ENCODE peak calls at places on chromosome 21, in eight cellular contexts. D, K, N, E, Q, A, I and Y are unnamed samples.

GRCh38 chr21:14120091-14120734 is 90.5 kb downstream of the LIPI start:
- DNase-seq in D (no peak), K (peak), N (no peak), E (no peak), Q (peak), A (peak), I (peak), Y (no peak)

GRCh38 chr21:15301736-15302135 is 236.9 kb upstream of the NRIP1 start:
- DNase-seq in D (peak), K (no peak), N (no peak), E (no peak), Q (no peak), A (no peak), I (peak), Y (no peak)

GRCh38 chr21:23093259-23093658 is 2095.1 kb downstream of the NCAM2 start:
- DNase-seq in D (no peak), K (no peak), N (no peak), E (no peak), Q (no peak), A (no peak), I (no peak), Y (no peak)

GRCh38 chr21:43207868-43208267 is 39.1 kb downstream of the CRYAA start:
- DNase-seq in D (no peak), K (no peak), N (no peak), E (no peak), Q (no peak), A (no peak), I (no peak), Y (no peak)

GRCh38 chr21:36709868-36710728 is 11.2 kb downstream of the SIM2 start:
- DNase-seq in D (no peak), K (no peak), N (no peak), E (no peak), Q (no peak), A (no peak), I (no peak), Y (no peak)

GRCh38 chr21:17491716-17492414 is 21.0 kb upstream of the CXADR start:
- DNase-seq in D (peak), K (no peak), N (no peak), E (no peak), Q (no peak), A (no peak), I (peak), Y (peak)

GRCh38 chr21:37509802-37510393 is 143.3 kb downstream of the DYRK1A start:
- DNase-seq in D (peak), K (no peak), N (no peak), E (no peak), Q (no peak), A (no peak), I (peak), Y (no peak)

GRCh38 chr21:28016571-28016970 is 976.1 kb downstream of the LTN1 start:
- DNase-seq in D (no peak), K (no peak), N (no peak), E (no peak), Q (no peak), A (no peak), I (no peak), Y (no peak)

GRCh38 chr21:17462276-17462981 is 50.4 kb upstream of the CXADR start:
- DNase-seq in D (peak), K (no peak), N (no peak), E (no peak), Q (no peak), A (no peak), I (peak), Y (no peak)

GRCh38 chr21:18369115-18369514 is 34.5 kb downstream of the TMPRSS15 start:
- DNase-seq in D (no peak), K (no peak), N (no peak), E (no peak), Q (no peak), A (no peak), I (no peak), Y (no peak)

GRCh38 chr21:18832950-18833349 is 429.4 kb upstream of the TMPRSS15 start:
- DNase-seq in D (peak), K (no peak), N (no peak), E (no peak), Q (no peak), A (no peak), I (peak), Y (no peak)

GRCh38 chr21:18117116-18117515 is 127.5 kb upstream of the CHODL start:
- DNase-seq in D (no peak), K (no peak), N (no peak), E (no peak), Q (no peak), A (no peak), I (no peak), Y (no peak)

GRCh38 chr21:26715878-26716506 is 129.2 kb downstream of the ADAMTS1 start:
- DNase-seq in D (peak), K (no peak), N (no peak), E (peak), Q (peak), A (peak), I (peak), Y (no peak)

GRCh38 chr21:18155508-18156193 is 89.0 kb upstream of the CHODL start:
- DNase-seq in D (peak), K (no peak), N (no peak), E (no peak), Q (no peak), A (no peak), I (no peak), Y (no peak)

GRCh38 chr21:27827972-27828371 is 861.1 kb upstream of the ADAMTS5 start:
- DNase-seq in D (no peak), K (no peak), N (no peak), E (no peak), Q (no peak), A (no peak), I (peak), Y (no peak)

GRCh38 chr21:14889080-14889805 is 175.6 kb downstream of the NRIP1 start:
- DNase-seq in D (peak), K (no peak), N (no peak), E (no peak), Q (no peak), A (no peak), I (peak), Y (no peak)

GRCh38 chr21:19553930-19554615 is 1150.5 kb upstream of the TMPRSS15 start:
- DNase-seq in D (no peak), K (no peak), N (no peak), E (no peak), Q (no peak), A (no peak), I (no peak), Y (no peak)

GRCh38 chr21:17512245-17513213 is at the start of gene CXADR:
- DNase-seq in D (no peak), K (peak), N (peak), E (peak), Q (peak), A (peak), I (peak), Y (no peak)

GRCh38 chr21:17513214-17514123 is 626 bp downstream of the CXADR start:
- DNase-seq in D (peak), K (peak), N (peak), E (peak), Q (peak), A (peak), I (peak), Y (no peak)

GRCh38 chr21:38165466-38166213 is 91.2 kb upstream of the KCNJ15 start:
- DNase-seq in D (no peak), K (no peak), N (no peak), E (no peak), Q (no peak), A (no peak), I (no peak), Y (no peak)

GRCh38 chr21:37119421-37120218 is 46.6 kb downstream of the TTC3 start:
- DNase-seq in D (no peak), K (no peak), N (no peak), E (no peak), Q (no peak), A (no peak), I (no peak), Y (no peak)

GRCh38 chr21:14533555-14534400 is 12.3 kb downstream of the SAMSN1 start:
- DNase-seq in D (peak), K (no peak), N (no peak), E (no peak), Q (no peak), A (peak), I (peak), Y (no peak)

GRCh38 chr21:36966846-36967657 is 583 bp upstream of the HLCS start:
- DNase-seq in D (peak), K (no peak), N (no peak), E (no peak), Q (peak), A (no peak), I (no peak), Y (no peak)

GRCh38 chr21:43864313-43864805 is 664 bp upstream of the AGPAT3 start:
- DNase-seq in D (no peak), K (no peak), N (peak), E (peak), Q (peak), A (peak), I (no peak), Y (no peak)

GRCh38 chr21:37550618-37551405 is 184.2 kb downstream of the DYRK1A start:
- DNase-seq in D (no peak), K (no peak), N (no peak), E (no peak), Q (no peak), A (no peak), I (no peak), Y (no peak)

GRCh38 chr21:27528697-27529096 is 561.8 kb upstream of the ADAMTS5 start:
- DNase-seq in D (no peak), K (no peak), N (no peak), E (no peak), Q (no peak), A (no peak), I (no peak), Y (no peak)

GRCh38 chr21:27201197-27201596 is 234.3 kb upstream of the ADAMTS5 start:
- DNase-seq in D (peak), K (no peak), N (no peak), E (no peak), Q (no peak), A (no peak), I (no peak), Y (no peak)

GRCh38 chr21:36773111-36773510 is 74.2 kb downstream of the SIM2 start:
- DNase-seq in D (peak), K (no peak), N (peak), E (peak), Q (no peak), A (no peak), I (peak), Y (peak)

GRCh38 chr21:27498025-27498424 is 531.1 kb upstream of the ADAMTS5 start:
- DNase-seq in D (no peak), K (no peak), N (no peak), E (no peak), Q (no peak), A (no peak), I (peak), Y (no peak)

GRCh38 chr21:17340081-17340480 is 172.8 kb upstream of the CXADR start:
- DNase-seq in D (no peak), K (no peak), N (no peak), E (no peak), Q (no peak), A (no peak), I (peak), Y (no peak)

GRCh38 chr21:31331231-31331630 is 12.8 kb downstream of the TIAM1 start:
- DNase-seq in D (no peak), K (no peak), N (no peak), E (no peak), Q (no peak), A (no peak), I (no peak), Y (no peak)

GRCh38 chr21:26732442-26733221 is 112.6 kb downstream of the ADAMTS1 start:
- DNase-seq in D (peak), K (no peak), N (peak), E (peak), Q (peak), A (no peak), I (peak), Y (no peak)

GRCh38 chr21:17270234-17270633 is 242.6 kb upstream of the CXADR start:
- DNase-seq in D (peak), K (no peak), N (peak), E (no peak), Q (no peak), A (no peak), I (peak), Y (peak)

GRCh38 chr21:43708745-43709381 is 10.1 kb upstream of the PDXK start:
- DNase-seq in D (no peak), K (no peak), N (no peak), E (no peak), Q (no peak), A (no peak), I (no peak), Y (no peak)

GRCh38 chr21:37145635-37146111 is 72.6 kb downstream of the TTC3 start:
- DNase-seq in D (peak), K (no peak), N (no peak), E (no peak), Q (no peak), A (no peak), I (peak), Y (no peak)

GRCh38 chr21:27112186-27112585 is 145.3 kb upstream of the ADAMTS5 start:
- DNase-seq in D (no peak), K (no peak), N (no peak), E (no peak), Q (no peak), A (no peak), I (peak), Y (no peak)

GRCh38 chr21:20004353-20004752 is 993.9 kb upstream of the NCAM2 start:
- DNase-seq in D (no peak), K (no peak), N (no peak), E (no peak), Q (no peak), A (no peak), I (no peak), Y (no peak)

GRCh38 chr21:37790905-37791304 is 125.4 kb downstream of the KCNJ6 start:
- DNase-seq in D (no peak), K (no peak), N (no peak), E (no peak), Q (no peak), A (no peak), I (no peak), Y (no peak)

GRCh38 chr21:16792155-16792554 is 720.7 kb upstream of the CXADR start:
- DNase-seq in D (no peak), K (no peak), N (no peak), E (no peak), Q (no peak), A (no peak), I (no peak), Y (no peak)

GRCh38 chr21:35614412-35614901 is 445.9 kb downstream of the SETD4 start:
- DNase-seq in D (peak), K (no peak), N (no peak), E (no peak), Q (no peak), A (no peak), I (peak), Y (no peak)
- TF ChIP-seq CTCF in D (no peak), K (no peak), N (no peak), E (no peak), Q (no peak), A (no peak), I (no peak), Y (no peak)

DNA sequence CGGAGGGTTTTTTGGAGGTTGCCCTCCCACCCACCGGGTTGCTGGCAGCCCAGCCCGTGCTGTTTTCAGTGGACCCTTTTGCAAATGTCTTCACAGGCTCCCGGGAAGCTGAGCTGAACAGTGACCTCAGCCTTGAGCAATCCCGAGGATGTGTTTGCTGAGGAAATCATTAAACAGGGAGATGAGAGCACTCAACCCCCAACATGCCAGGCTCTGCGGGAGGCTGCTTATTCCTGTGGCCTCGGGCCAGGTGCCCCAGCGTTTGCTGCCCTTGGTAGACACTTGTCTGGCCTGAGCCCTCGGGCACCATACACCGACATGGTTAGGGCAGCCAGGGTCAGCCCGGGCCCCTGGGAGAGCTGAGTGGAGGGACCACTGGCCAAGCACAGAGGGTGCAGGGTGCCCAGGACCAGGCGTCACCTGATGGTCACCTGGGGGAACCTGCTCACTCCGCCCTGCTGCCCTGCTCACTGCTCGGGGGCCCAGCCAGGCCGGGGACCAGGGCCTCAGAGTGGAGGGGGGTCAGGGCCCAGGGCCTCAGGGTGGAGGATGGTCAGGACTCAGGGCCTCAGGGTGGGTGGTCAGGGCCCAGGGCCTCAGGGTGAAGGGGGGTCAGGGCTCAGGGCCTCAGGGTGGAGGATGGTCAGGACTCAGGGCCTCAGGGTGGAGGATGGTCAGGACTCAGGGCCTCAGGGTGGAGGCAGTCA is 42.5 kb upstream of the POFUT2 start:
- DNase-seq in D (peak), K (no peak), N (peak), E (peak), Q (no peak), A (no peak), I (peak), Y (peak)
- TF ChIP-seq CTCF in D (no peak), K (no peak), N (no peak), E (no peak), Q (no peak), A (no peak), I (no peak), Y (no peak)

GRCh38 chr21:46099476-46099875 is 1.6 kb downstream of the COL6A2 start:
- DNase-seq in D (no peak), K (peak), N (peak), E (peak), Q (no peak), A (no peak), I (no peak), Y (no peak)
- TF ChIP-seq CTCF in D (peak), K (no peak), N (no peak), E (no peak), Q (no peak), A (no peak), I (no peak), Y (peak)

DNA sequence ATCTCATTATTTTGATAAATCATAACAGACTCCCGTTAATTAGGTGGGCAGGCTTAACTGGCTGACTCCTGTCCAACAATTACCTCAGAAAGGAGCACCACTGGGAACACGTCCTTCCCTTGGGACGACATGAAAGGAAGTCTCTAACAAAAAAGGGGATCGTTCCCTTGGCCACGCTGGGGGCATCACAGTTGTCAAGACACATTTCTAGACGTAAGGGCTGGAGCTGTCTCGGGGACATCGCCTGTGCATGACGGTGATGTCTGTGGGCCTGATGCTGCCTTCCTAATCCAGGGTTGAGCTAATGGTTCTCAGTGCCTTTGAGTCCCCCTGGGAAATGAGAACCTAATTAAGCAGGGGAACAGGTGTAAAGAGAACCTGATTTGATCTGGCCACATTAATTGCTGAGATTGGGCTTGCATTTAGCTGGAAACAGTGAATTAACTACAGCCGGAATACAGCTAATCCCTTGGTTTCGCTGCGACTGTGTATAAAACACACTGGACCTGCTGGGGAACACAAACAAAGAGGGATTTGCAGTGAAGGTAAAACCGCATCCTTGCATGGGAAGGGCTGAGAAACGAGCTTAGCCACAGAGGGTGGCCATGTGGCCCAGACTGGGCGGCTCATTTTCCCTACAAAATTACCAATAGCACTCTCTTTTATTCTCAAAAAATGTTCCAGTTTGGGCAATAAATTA is 111.8 kb downstream of the MRPS6 start:
- DNase-seq in D (no peak), K (no peak), N (no peak), E (no peak), Q (no peak), A (no peak), I (no peak), Y (no peak)
- TF ChIP-seq CTCF in D (no peak), K (no peak), N (no peak), E (no peak), Q (no peak), A (no peak), I (no peak), Y (no peak)

GRCh38 chr21:25509862-25510261 is 97.4 kb downstream of the MRPL39 start:
- DNase-seq in D (no peak), K (no peak), N (no peak), E (no peak), Q (no peak), A (peak), I (no peak), Y (no peak)

GRCh38 chr21:25506268-25506667 is 101.0 kb downstream of the MRPL39 start:
- DNase-seq in D (no peak), K (no peak), N (no peak), E (no peak), Q (no peak), A (no peak), I (no peak), Y (no peak)

GRCh38 chr21:25508364-25508763 is 98.9 kb downstream of the MRPL39 start:
- DNase-seq in D (peak), K (no peak), N (no peak), E (no peak), Q (no peak), A (no peak), I (no peak), Y (no peak)

GRCh38 chr21:25506887-25507286 is 100.4 kb downstream of the MRPL39 start:
- DNase-seq in D (peak), K (no peak), N (no peak), E (no peak), Q (no peak), A (no peak), I (peak), Y (no peak)

DNA sequence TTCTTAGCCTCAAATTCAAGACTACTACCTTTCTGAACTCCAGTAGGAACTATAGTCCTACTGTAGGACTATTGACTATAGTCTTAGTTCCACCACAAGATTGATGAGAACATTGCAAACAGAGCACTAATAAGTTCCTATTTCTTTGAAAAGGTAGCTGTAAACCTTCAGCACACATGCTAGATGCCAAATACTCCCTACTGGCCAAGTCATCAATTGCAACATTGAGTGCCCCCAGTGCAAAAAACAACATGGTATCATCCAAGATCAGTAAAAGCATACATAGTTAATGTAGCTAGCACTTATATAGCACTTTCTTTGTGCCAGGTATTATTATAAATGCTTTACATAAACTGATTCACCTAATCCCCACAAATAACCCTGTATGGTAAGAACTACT is 99.8 kb downstream of the MRPL39 start:
- DNase-seq in D (no peak), K (no peak), N (no peak), E (no peak), Q (no peak), A (no peak), I (peak), Y (no peak)
- TF ChIP-seq CTCF in D (peak), K (no peak), N (no peak), E (no peak), Q (no peak), A (peak), I (no peak), Y (no peak)

GRCh38 chr21:39180429-39181019 is 2.7 kb downstream of the PSMG1 start:
- DNase-seq in D (no peak), K (no peak), N (no peak), E (no peak), Q (no peak), A (no peak), I (peak), Y (no peak)
- TF ChIP-seq CTCF in D (peak), K (no peak), N (no peak), E (no peak), Q (peak), A (peak), I (peak), Y (peak)

GRCh38 chr21:32350211-32350980 is 42.4 kb downstream of the URB1 start:
- DNase-seq in D (no peak), K (no peak), N (no peak), E (no peak), Q (no peak), A (no peak), I (no peak), Y (no peak)

GRCh38 chr21:32352556-32352955 is 40.3 kb downstream of the URB1 start:
- DNase-seq in D (no peak), K (no peak), N (no peak), E (no peak), Q (no peak), A (no peak), I (no peak), Y (no peak)

GRCh38 chr21:32350981-32351380 is 41.8 kb downstream of the URB1 start:
- DNase-seq in D (no peak), K (no peak), N (no peak), E (no peak), Q (no peak), A (no peak), I (no peak), Y (no peak)

GRCh38 chr21:32353002-32353711 is 39.7 kb downstream of the URB1 start:
- DNase-seq in D (no peak), K (no peak), N (no peak), E (no peak), Q (no peak), A (no peak), I (no peak), Y (no peak)

GRCh38 chr21:32351428-32351827 is 41.4 kb downstream of the URB1 start:
- DNase-seq in D (no peak), K (no peak), N (no peak), E (no peak), Q (no peak), A (peak), I (peak), Y (no peak)
- TF ChIP-seq CTCF in D (no peak), K (no peak), N (no peak), E (no peak), Q (no peak), A (no peak), I (peak), Y (no peak)